ENCODE peak calls at places on chromosomes 16 and 17, in six cellular contexts. O is IMR-90, V is A549, S is GM12878, E is HepG2, Y is K562. T is an unnamed sample.

GRCh38 chr17:4450710-4451316 is 17.1 kb downstream of the SPNS3 start:
- DNase-seq in Y (no peak), E (no peak), V (no peak), S (no peak), O (no peak), T (no peak)

GRCh38 chr17:83151442-83152220 is 72.2 kb downstream of the METRNL start:
- DNase-seq in E (peak; percentile 94), Y (no peak), S (no peak), V (no peak), O (peak; percentile 43), T (no peak)

GRCh38 chr16:81035975-81036750 is 521 bp downstream of the ATMIN start:
- DNase-seq in Y (peak; percentile 50), V (peak; percentile 23), E (peak; percentile 11), S (no peak), O (peak; percentile 11), T (peak; percentile 66)

GRCh38 chr16:66332599-66332998 is 33.9 kb upstream of the CDH5 start:
- DNase-seq in E (no peak), V (no peak), S (no peak), O (no peak), Y (no peak), T (no peak)

GRCh38 chr16:77599793-77600415 is 122.4 kb upstream of the NUDT7 start:
- DNase-seq in E (peak; percentile 41), Y (peak; percentile 35), O (peak; percentile 47), S (no peak), V (peak; percentile 56), T (no peak)

GRCh38 chr17:27456681-27457404 is 595 bp downstream of the KSR1 start:
- DNase-seq in O (no peak), Y (peak; percentile 33), E (no peak), V (no peak), S (no peak), T (no peak)

GRCh38 chr16:83513006-83513755 is 294.6 kb upstream of the HSBP1 start:
- DNase-seq in E (no peak), Y (no peak), S (no peak), V (no peak), O (peak; percentile 89), T (no peak)

GRCh38 chr16:85369741-85370528 is 243.2 kb upstream of the GSE1 start:
- DNase-seq in S (no peak), Y (peak; percentile 80), O (no peak), V (peak; percentile 33), E (peak; percentile 31), T (no peak)

GRCh38 chr16:66366433-66367299 is at the start of gene CDH5:
- DNase-seq in S (no peak), V (no peak), O (no peak), Y (no peak), E (no peak), T (no peak)

GRCh38 chr16:978403-978802 is 3.2 kb upstream of the SOX8 start:
- DNase-seq in Y (no peak), O (no peak), E (no peak), V (no peak), S (no peak), T (no peak)

GRCh38 chr16:47732806-47733150 is 271.6 kb downstream of the PHKB start:
- DNase-seq in V (peak; percentile 19), S (no peak), O (peak; percentile 99), E (no peak), Y (no peak), T (no peak)

GRCh38 chr17:82235056-82235774 is 6.4 kb downstream of the SLC16A3 start:
- DNase-seq in Y (no peak), O (no peak), V (no peak), E (no peak), S (no peak), T (no peak)

GRCh38 chr17:64783556-64784352 is 121.6 kb upstream of the SMURF2 start:
- DNase-seq in V (no peak), Y (no peak), O (no peak), S (no peak), E (no peak), T (no peak)

GRCh38 chr17:68248199-68248825 is 469 bp downstream of the AMZ2 start:
- DNase-seq in O (peak; percentile 57), E (no peak), S (no peak), V (no peak), Y (peak; percentile 41), T (no peak)

GRCh38 chr17:18857864-18858566 is at the start of gene PRPSAP2:
- DNase-seq in Y (peak; percentile 96), E (peak; percentile 89), V (peak; percentile 97), S (peak; percentile 82), O (peak; percentile 88), T (peak; percentile 73)

GRCh38 chr17:18860161-18860972 is 2.4 kb downstream of the PRPSAP2 start:
- DNase-seq in O (peak; percentile 58), S (peak; percentile 79), V (no peak), E (no peak), Y (no peak), T (no peak)

GRCh38 chr17:18855831-18856624 is 1.9 kb upstream of the PRPSAP2 start:
- DNase-seq in O (peak; percentile 95), V (peak; percentile 94), S (peak; percentile 80), E (peak; percentile 91), Y (peak; percentile 92), T (peak; percentile 85)

GRCh38 chr17:18859256-18859655 is 1.3 kb downstream of the PRPSAP2 start:
- DNase-seq in E (peak; percentile 28), O (peak; percentile 73), V (no peak), S (no peak), Y (peak; percentile 50), T (no peak)

GRCh38 chr17:18858567-18859245 is 775 bp downstream of the PRPSAP2 start:
- DNase-seq in Y (no peak), E (no peak), V (no peak), O (no peak), S (no peak), T (no peak)
- TF ChIP-seq RFX5 in Y (no peak), E (no peak), V (no peak), O (no peak), S (no peak), T (no peak)

GRCh38 chr17:60293580-60294335 is 98.2 kb downstream of the USP32 start:
- DNase-seq in S (no peak), O (no peak), V (no peak), Y (no peak), E (no peak), T (no peak)
- TF ChIP-seq POLR2A in S (no peak), O (no peak), V (no peak), Y (no peak), E (no peak), T (no peak)

GRCh38 chr17:17509601-17510425 is 13.6 kb upstream of the RASD1 start:
- DNase-seq in S (no peak), V (no peak), Y (peak; percentile 37), O (no peak), E (no peak), T (no peak)

GRCh38 chr17:17508641-17509591 is 12.7 kb upstream of the RASD1 start:
- DNase-seq in Y (peak; percentile 69), S (no peak), E (no peak), O (no peak), V (no peak), T (no peak)

GRCh38 chr17:17506893-17507464 is 10.8 kb upstream of the RASD1 start:
- DNase-seq in S (no peak), E (no peak), Y (no peak), O (no peak), V (no peak), T (no peak)

GRCh38 chr17:17507465-17508011 is 11.3 kb upstream of the RASD1 start:
- DNase-seq in Y (no peak), O (no peak), V (no peak), E (no peak), S (no peak), T (no peak)

GRCh38 chr17:17508019-17508535 is 11.9 kb upstream of the RASD1 start:
- DNase-seq in E (no peak), O (no peak), Y (no peak), V (no peak), S (no peak), T (no peak)
- TF ChIP-seq RFX5 in E (no peak), O (no peak), Y (no peak), V (no peak), S (no peak), T (no peak)

GRCh38 chr16:88705076-88705684 is 1.0 kb downstream of the RNF166 start:
- DNase-seq in O (peak; percentile 34), V (no peak), E (no peak), Y (peak; percentile 52), S (no peak), T (no peak)

GRCh38 chr16:88703486-88704309 is 2.5 kb downstream of the RNF166 start:
- DNase-seq in E (no peak), V (no peak), Y (no peak), S (no peak), O (no peak), T (no peak)

GRCh38 chr16:88706965-88707871 is 915 bp downstream of the CTU2 start:
- DNase-seq in O (no peak), S (no peak), E (no peak), Y (peak; percentile 58), V (no peak), T (no peak)

GRCh38 chr16:88705746-88706287 is 391 bp downstream of the RNF166 start:
- DNase-seq in E (no peak), V (no peak), O (no peak), S (no peak), Y (peak; percentile 50), T (no peak)

DNA sequence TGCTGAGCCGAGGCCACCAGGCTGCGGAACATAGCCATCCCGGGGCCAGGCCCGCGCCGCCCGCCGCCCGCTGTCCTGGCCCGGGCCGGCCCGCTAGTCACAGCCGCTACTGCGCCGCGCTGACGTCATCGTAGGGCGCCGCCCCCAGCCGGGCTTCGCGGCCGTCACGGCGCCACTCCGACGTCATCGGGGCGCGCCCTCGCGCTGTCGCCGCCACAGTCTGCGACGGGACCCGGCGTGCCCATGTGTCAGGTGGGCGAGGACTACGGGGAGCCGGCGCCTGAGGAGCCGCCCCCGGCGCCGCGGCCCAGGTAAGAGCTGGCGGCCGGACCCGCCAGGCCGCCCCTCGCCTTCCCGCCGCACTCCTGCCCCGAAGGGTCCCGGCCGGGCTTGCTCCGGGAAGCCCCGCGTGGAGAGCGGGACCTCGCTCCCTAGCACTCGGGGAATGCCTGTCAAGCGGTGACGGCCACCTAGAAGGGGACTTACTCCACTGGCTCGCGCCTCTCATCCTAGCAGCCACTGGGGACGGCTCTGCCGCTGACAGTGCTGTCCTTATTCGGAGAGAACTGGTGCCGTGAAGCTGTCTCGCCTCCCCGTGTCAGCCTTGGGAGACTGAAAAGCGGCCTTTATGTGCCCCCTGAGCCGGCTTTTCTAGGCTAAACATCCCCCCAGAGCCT is at the start of the genes CTU2 and RNF166:
- DNase-seq in Y (peak; percentile 96), O (peak; percentile 84), S (peak; percentile 32), E (peak; percentile 76), V (peak; percentile 85), T (peak; percentile 97)
- TF ChIP-seq POLR2A in Y (no peak), O (peak; percentile 67), S (peak; percentile 75), E (no peak), V (peak; percentile 84), T (no peak)

GRCh38 chr16:4506450-4506849 is 30.3 kb downstream of the HMOX2 start:
- DNase-seq in O (peak; percentile 82), Y (peak; percentile 78), S (peak; percentile 39), V (peak; percentile 77), E (peak; percentile 59), T (peak; percentile 56)
- TF ChIP-seq RFX5 in O (no peak), Y (no peak), S (no peak), V (no peak), E (no peak), T (no peak)

DNA sequence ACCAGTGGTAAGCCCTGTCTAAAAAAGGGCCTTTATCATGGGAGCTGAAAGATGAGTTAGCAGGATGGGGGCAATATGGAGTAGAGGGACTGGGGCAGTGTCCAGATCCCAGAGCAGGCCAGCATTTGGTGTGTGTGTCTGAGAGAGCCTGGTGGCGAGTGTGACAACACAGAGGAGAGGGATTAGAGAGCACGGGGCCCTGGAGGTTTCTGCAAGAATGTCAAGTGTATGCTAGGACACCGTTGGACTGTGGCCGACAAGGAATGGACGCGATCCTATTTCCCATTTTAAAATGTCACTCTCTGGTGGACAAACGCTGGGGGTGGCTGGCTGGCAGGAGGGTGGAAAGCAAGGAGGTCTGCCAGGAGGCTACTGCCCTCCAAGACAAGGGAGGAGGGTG is 12.4 kb downstream of the TAC4 start:
- DNase-seq in V (no peak), E (no peak), O (no peak), S (no peak), Y (no peak), T (no peak)
- TF ChIP-seq POLR2A in V (no peak), E (no peak), O (no peak), S (no peak), Y (no peak), T (no peak)

T was measured in H1.